ENCODE peak calls at places on chromosomes 16 and 17, in six cellular contexts. K is mesenchymal stem cell, A is neuronal stem cell, E is IMR-90, S is trophoblast cell, C is H1. B is an unnamed sample.

GRCh38 chr16:49961087-49961486 is 63.9 kb upstream of the CNEP1R1 start:
- DNase-seq in S (peak), A (no peak), K (no peak), E (peak), C (no peak), B (no peak)

GRCh38 chr16:12057276-12057675 is 80.7 kb downstream of the SNX29 start:
- DNase-seq in E (peak), C (no peak), K (peak), S (no peak), A (no peak), B (peak)

GRCh38 chr17:46118969-46119368 is 74.3 kb downstream of the KANSL1 start:
- DNase-seq in E (no peak), K (no peak), C (no peak), A (no peak), S (no peak), B (no peak)

GRCh38 chr17:50689251-50689650 is 18.5 kb downstream of the ANKRD40 start:
- DNase-seq in C (no peak), S (no peak), E (peak), K (peak), A (no peak), B (peak)

GRCh38 chr17:6657633-6658287 is 6.2 kb downstream of the C17orf100 start:
- DNase-seq in A (no peak), C (no peak), K (no peak), E (no peak), S (no peak), B (no peak)

GRCh38 chr17:32519769-32520701 is 33.2 kb downstream of the CDK5R1 start:
- DNase-seq in E (no peak), A (peak), K (peak), S (no peak), C (no peak), B (peak)

GRCh38 chr17:37708008-37708615 is 36.7 kb downstream of the HNF1B start:
- DNase-seq in C (no peak), A (no peak), S (no peak), K (no peak), E (no peak), B (no peak)

GRCh38 chr16:85616608-85617311 is 3.6 kb downstream of the GSE1 start:
- DNase-seq in K (peak), E (no peak), S (no peak), A (no peak), C (no peak), B (no peak)

GRCh38 chr16:58885528-58886170 is 151.5 kb upstream of the GOT2 start:
- DNase-seq in C (no peak), E (no peak), S (no peak), K (no peak), A (no peak), B (no peak)

GRCh38 chr17:78329263-78330059 is 30.4 kb downstream of the SOCS3 start:
- DNase-seq in A (no peak), C (no peak), S (no peak), E (peak), K (peak), B (no peak)

GRCh38 chr17:43342601-43342905 is 56.2 kb upstream of the ARL4D start:
- DNase-seq in E (no peak), K (no peak), S (no peak), C (no peak), A (no peak), B (no peak)

GRCh38 chr16:85436636-85437160 is 176.4 kb upstream of the GSE1 start:
- DNase-seq in S (no peak), E (no peak), K (no peak), A (no peak), C (peak), B (peak)

GRCh38 chr16:78504391-78504945 is 405.0 kb downstream of the WWOX start:
- DNase-seq in C (no peak), K (no peak), E (no peak), A (no peak), S (no peak), B (no peak)

GRCh38 chr16:1545044-1545736 is 11.7 kb downstream of the TMEM204 start:
- DNase-seq in K (peak), C (no peak), S (no peak), E (no peak), A (no peak), B (no peak)

GRCh38 chr17:44899074-44899782 is at the start of gene EFTUD2:
- DNase-seq in C (peak), S (peak), K (peak), A (peak), E (peak), B (peak)
- H3K23ac ChIP-seq in C (no peak), S (no peak), K (peak), A (peak), E (peak), B (no peak)

GRCh38 chr17:2794116-2794803 is 2.0 kb upstream of the RAP1GAP2 start:
- DNase-seq in C (no peak), K (no peak), A (no peak), E (no peak), S (no peak), B (no peak)

GRCh38 chr17:2797226-2797625 is 988 bp downstream of the RAP1GAP2 start:
- DNase-seq in S (no peak), E (no peak), A (no peak), K (no peak), C (no peak), B (no peak)

GRCh38 chr17:2797632-2798031 is 1.4 kb downstream of the RAP1GAP2 start:
- DNase-seq in C (no peak), K (no peak), A (no peak), S (no peak), E (no peak), B (no peak)

GRCh38 chr17:2796164-2797140 is at the start of gene RAP1GAP2:
- DNase-seq in E (no peak), S (no peak), K (no peak), A (no peak), C (no peak), B (no peak)

GRCh38 chr17:2795412-2796163 is 650 bp upstream of the RAP1GAP2 start:
- DNase-seq in A (no peak), C (no peak), E (no peak), K (no peak), S (no peak), B (no peak)
- H3K23ac ChIP-seq in A (peak), C (no peak), E (no peak), K (no peak), S (no peak), B (no peak)

GRCh38 chr17:81074875-81075274 is 39.9 kb downstream of the BAIAP2 start:
- DNase-seq in C (no peak), K (no peak), A (no peak), S (no peak), E (no peak), B (no peak)

GRCh38 chr17:81071761-81072741 is 37.1 kb downstream of the BAIAP2 start:
- DNase-seq in S (peak), C (no peak), K (no peak), E (no peak), A (no peak), B (no peak)

GRCh38 chr17:81075307-81075706 is 40.4 kb downstream of the BAIAP2 start:
- DNase-seq in K (no peak), C (no peak), E (no peak), S (no peak), A (no peak), B (no peak)

GRCh38 chr17:81074440-81074839 is 39.5 kb downstream of the BAIAP2 start:
- DNase-seq in K (no peak), A (no peak), S (no peak), E (no peak), C (no peak), B (no peak)

DNA sequence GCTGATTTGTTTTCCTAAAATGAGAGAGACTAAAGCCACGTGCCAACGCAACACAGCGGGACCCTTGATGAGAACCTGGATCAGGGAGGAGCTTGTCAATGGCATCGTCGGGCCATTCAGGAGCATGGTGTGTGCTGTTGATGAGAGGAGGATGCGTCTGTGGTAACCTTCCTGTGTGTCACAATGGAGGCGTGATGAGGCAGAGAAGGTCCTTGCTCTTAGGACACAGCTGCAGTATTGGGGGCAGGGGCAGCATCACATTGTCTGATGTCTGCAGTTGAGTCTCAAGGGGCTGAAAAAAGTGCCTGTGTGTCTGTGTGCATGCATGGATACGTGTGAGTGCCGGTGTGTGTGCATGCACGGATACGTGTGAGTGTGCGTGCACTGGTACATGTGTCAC is 39.0 kb downstream of the BAIAP2 start:
- DNase-seq in A (no peak), C (no peak), S (no peak), E (no peak), K (no peak), B (no peak)
- H3K23ac ChIP-seq in A (peak), C (no peak), S (no peak), E (no peak), K (no peak), B (no peak)

DNA sequence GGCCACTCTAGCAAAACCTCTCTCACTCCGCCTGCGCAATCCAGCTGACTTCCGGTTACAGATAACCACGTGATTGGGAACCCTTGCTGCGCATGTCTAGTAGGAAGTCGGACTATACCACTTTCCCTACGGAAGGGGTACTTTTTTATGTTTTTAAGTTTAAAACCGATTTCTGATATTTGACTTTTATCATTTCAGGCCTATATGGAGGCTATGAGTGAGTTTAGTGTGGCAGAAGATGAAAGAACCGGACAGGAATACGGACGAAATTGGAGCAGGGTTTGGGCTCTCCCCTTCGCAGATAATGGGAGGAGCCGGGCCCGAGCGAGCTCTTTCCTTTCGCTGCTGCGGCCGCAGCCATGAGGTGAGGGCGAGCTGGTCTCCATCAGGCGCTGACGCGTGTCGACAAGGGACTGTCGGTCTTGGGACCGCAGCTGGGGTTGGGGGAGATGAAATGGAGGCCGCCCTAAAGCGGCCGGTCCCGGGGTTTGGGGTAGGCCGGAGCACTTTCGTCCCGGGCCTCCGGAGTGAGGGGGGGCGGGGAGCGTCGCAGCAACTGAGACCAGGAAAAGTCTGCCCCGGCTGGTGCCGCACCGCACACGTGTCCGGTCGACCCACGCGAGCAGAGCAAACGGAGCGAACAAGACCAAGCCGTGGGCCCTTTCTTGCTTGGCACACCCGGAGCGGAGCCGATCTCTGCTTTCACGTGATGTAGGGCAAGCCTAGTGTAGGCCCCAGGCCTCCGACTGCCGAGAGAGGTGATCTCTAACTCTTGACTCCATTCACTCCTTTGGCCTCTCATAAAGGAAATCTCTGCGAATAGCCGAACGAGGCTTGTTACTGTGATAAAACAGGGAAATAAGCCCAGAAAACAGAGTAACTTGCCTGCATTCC is at the start of gene RPL19:
- DNase-seq in C (peak), A (peak), K (peak), S (peak), E (peak), B (peak)
- H3K23ac ChIP-seq in C (no peak), A (peak), K (peak), S (no peak), E (peak), B (peak)

B was measured in mesendoderm.